ENCODE peak calls at places on chromosomes 4 and X, in eight cellular contexts. W, R, L, I, S, Q, F and D are unnamed samples.
A peak's percentile ranks its signal among the peaks of the same experiment; 100 is the strongest.

GRCh38 chr4:1156069-1156468 is 16.3 kb downstream of the SPON2 start:
- DNase-seq in R (no peak), I (no peak), L (no peak), S (no peak), F (no peak), Q (no peak), W (no peak), D (no peak)

GRCh38 chr4:38800956-38801450 is 3.6 kb downstream of the TLR1 start:
- DNase-seq in W (no peak), R (no peak), Q (no peak), F (no peak), L (no peak), S (no peak), I (no peak), D (no peak)

GRCh38 chr4:40550900-40551546 is 78.6 kb downstream of the RBM47 start:
- DNase-seq in R (no peak), F (no peak), S (peak; percentile 53), W (peak; percentile 65), Q (peak; percentile 71), I (peak; percentile 36), L (no peak), D (no peak)

GRCh38 chr4:138445098-138445497 is 202.9 kb upstream of the SLC7A11 start:
- DNase-seq in I (no peak), F (no peak), R (no peak), S (peak; percentile 72), W (no peak), Q (no peak), L (no peak), D (no peak)

GRCh38 chr4:184911310-184911709 is 85.5 kb upstream of the ACSL1 start:
- DNase-seq in F (no peak), L (no peak), I (peak; percentile 66), S (peak; percentile 73), Q (no peak), W (no peak), R (no peak), D (no peak)

GRCh38 chr4:125313497-125313896 is 1.3 kb upstream of the FAT4 start:
- DNase-seq in F (no peak), Q (peak; percentile 33), S (peak; percentile 93), R (peak; percentile 44), W (peak; percentile 50), I (peak; percentile 57), L (peak; percentile 39), D (peak; percentile 72)

GRCh38 chrX:10110984-10111363 is 45.8 kb upstream of the CLCN4 start:
- DNase-seq in S (no peak), W (peak; percentile 54), R (no peak), L (no peak), F (no peak), Q (peak; percentile 71), I (no peak), D (no peak)

GRCh38 chr4:56496241-56496640 is 9.3 kb upstream of the ARL9 start:
- DNase-seq in I (no peak), S (no peak), R (no peak), L (no peak), W (no peak), F (no peak), Q (no peak), D (no peak)

GRCh38 chr4:128688846-128689467 is 120.5 kb upstream of the JADE1 start:
- DNase-seq in W (no peak), S (no peak), R (no peak), I (no peak), F (no peak), L (no peak), Q (no peak), D (no peak)

GRCh38 chrX:17542123-17542522 is 167.1 kb downstream of the NHS start:
- DNase-seq in R (no peak), F (no peak), Q (no peak), W (no peak), L (no peak), S (no peak), I (no peak), D (no peak)

GRCh38 chr4:24471623-24472510 is 112.5 kb downstream of the DHX15 start:
- DNase-seq in S (no peak), L (peak; percentile 15), I (peak; percentile 15), Q (no peak), F (peak; percentile 63), R (peak; percentile 38), W (peak; percentile 29), D (peak; percentile 16)

GRCh38 chr4:55554453-55555030 is 7.8 kb upstream of the CLOCK start:
- DNase-seq in W (peak; percentile 26), S (peak; percentile 74), I (peak; percentile 34), F (no peak), R (no peak), Q (no peak), L (no peak), D (no peak)

GRCh38 chr4:101792056-101792575 is 1.6 kb downstream of the BANK1 start:
- DNase-seq in I (peak; percentile 5), S (no peak), R (no peak), F (no peak), L (no peak), Q (no peak), W (no peak), D (no peak)

GRCh38 chrX:39196192-39197102 is 395.2 kb downstream of the MID1IP1 start:
- DNase-seq in L (no peak), F (no peak), Q (peak; percentile 72), W (peak; percentile 56), I (peak; percentile 28), S (peak; percentile 85), R (no peak), D (no peak)

GRCh38 chr4:65825121-65825520 is 154.8 kb upstream of the EPHA5 start:
- DNase-seq in R (no peak), Q (no peak), L (no peak), W (no peak), I (peak; percentile 76), F (no peak), S (peak; percentile 70), D (no peak)

GRCh38 chrX:7552758-7553157 is 290.2 kb upstream of the VCX start:
- DNase-seq in W (no peak), F (no peak), I (no peak), S (no peak), L (no peak), Q (no peak), R (no peak), D (no peak)

GRCh38 chrX:94942603-94943002 is 1268.6 kb downstream of the FAM133A start:
- DNase-seq in F (no peak), L (no peak), Q (no peak), R (no peak), I (no peak), W (no peak), S (no peak), D (no peak)

GRCh38 chrX:45479835-45480422 is 279.3 kb upstream of the DIPK2B start:
- DNase-seq in F (no peak), I (peak; percentile 62), R (no peak), L (no peak), S (peak; percentile 95), Q (no peak), W (no peak), D (no peak)

GRCh38 chr4:124030038-124030638 is 633.5 kb downstream of the SPRY1 start:
- DNase-seq in L (no peak), S (peak; percentile 45), I (no peak), W (no peak), F (no peak), R (no peak), Q (no peak), D (no peak)

GRCh38 chrX:153960786-153961185 is 10.8 kb downstream of the HCFC1 start:
- DNase-seq in L (no peak), S (no peak), R (no peak), I (no peak), F (no peak), W (no peak), Q (no peak), D (no peak)

GRCh38 chr4:2255501-2256155 is 6.3 kb downstream of the MXD4 start:
- DNase-seq in I (no peak), W (no peak), F (peak; percentile 62), Q (no peak), S (peak; percentile 33), R (no peak), L (no peak), D (no peak)

GRCh38 chr4:56129431-56129861 is 180.7 kb downstream of the CEP135 start:
- DNase-seq in S (no peak), W (no peak), R (no peak), L (no peak), I (peak; percentile 26), F (no peak), Q (no peak), D (peak; percentile 16)

GRCh38 chr4:23680616-23681518 is 209.0 kb downstream of the PPARGC1A start:
- DNase-seq in F (no peak), I (no peak), W (no peak), R (no peak), L (no peak), Q (no peak), S (peak; percentile 26), D (no peak)

GRCh38 chrX:78199851-78200250 is 60.4 kb upstream of the TAF9B start:
- DNase-seq in R (no peak), L (no peak), F (no peak), I (peak; percentile 11), W (peak; percentile 14), Q (peak; percentile 0), S (peak; percentile 18), D (no peak)

DNA sequence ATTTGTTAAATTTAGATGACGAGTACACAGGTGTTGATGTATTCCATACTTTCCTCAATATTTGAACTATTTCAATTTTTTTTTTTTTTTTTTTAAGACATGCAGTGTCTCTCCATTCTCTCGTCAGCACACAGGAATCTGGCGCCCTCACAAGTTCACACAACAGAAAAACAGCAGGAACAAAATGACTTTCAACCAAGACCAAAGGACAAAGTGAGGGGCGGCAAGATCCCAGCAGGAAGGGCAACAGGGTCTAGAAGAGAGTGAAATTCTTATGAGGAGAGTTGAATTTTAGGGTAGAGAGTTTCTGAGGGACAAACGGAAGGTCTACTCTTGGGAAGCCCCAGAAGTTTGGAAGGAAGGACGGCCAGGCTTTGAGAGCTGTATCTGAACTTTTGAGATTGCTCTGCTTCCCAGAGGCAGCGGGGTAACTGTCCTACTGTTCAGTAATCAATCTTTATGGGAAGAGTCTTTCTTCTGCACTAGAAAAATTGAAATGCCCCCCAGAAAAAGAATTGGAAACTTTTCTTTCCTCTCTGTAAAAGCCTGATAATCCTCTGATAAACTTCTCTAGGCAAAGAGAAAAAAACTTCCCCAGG is 760.2 kb downstream of the RAB28 start:
- DNase-seq in Q (no peak), S (no peak), L (no peak), R (no peak), F (no peak), W (no peak), I (no peak), D (no peak)
- TF ChIP-seq CTCF in Q (no peak), S (no peak), L (peak; percentile 11), R (no peak), F (no peak), W (no peak), I (no peak), D (no peak)

GRCh38 chrX:150504399-150505186 is 63.8 kb upstream of the MTM1 start:
- DNase-seq in F (no peak), L (no peak), R (no peak), S (peak; percentile 15), Q (no peak), I (no peak), W (no peak), D (no peak)
- TF ChIP-seq CTCF in F (no peak), L (no peak), R (no peak), S (no peak), Q (no peak), I (no peak), W (no peak), D (no peak)

GRCh38 chr4:153488719-153489384 is 22.7 kb downstream of the TMEM131L start:
- DNase-seq in S (no peak), L (no peak), W (peak; percentile 38), Q (peak; percentile 69), I (no peak), F (no peak), R (peak; percentile 25), D (no peak)
- TF ChIP-seq CTCF in S (no peak), L (no peak), W (no peak), Q (no peak), I (no peak), F (no peak), R (no peak), D (no peak)

GRCh38 chr4:16505726-16506125 is 279.5 kb upstream of the TAPT1 start:
- DNase-seq in S (peak; percentile 30), F (no peak), R (peak; percentile 13), W (no peak), L (no peak), I (no peak), Q (no peak), D (peak; percentile 18)
- TF ChIP-seq CTCF in S (peak; percentile 39), F (no peak), R (peak; percentile 36), W (no peak), L (peak; percentile 50), I (no peak), Q (peak; percentile 4), D (no peak)